ENCODE peak calls at places on chromosomes 6 and 20, in nine cellular contexts. One of them, this sample, is unnamed.

GRCh38 chr6:157380458-157380778 is 572 bp upstream of the ZDHHC14 start:
- DNase-seq in HL-60: no peak
- DNase-seq in A673: no peak
- DNase-seq in psoas muscle: no peak
- DNase-seq in esophagus squamous epithelium: no peak
- DNase-seq in osteoblast: no peak
- DNase-seq in mammary epithelial cell: no peak
- DNase-seq in right cardiac atrium: no peak
- DNase-seq in spleen: no peak
- DNase-seq in this sample: no peak

GRCh38 chr6:30260036-30260504 is 46.9 kb upstream of the TRIM26 start:
- DNase-seq in A673: no peak
- DNase-seq in HL-60: no peak
- DNase-seq in mammary epithelial cell: no peak
- DNase-seq in osteoblast: peak; percentile 18
- DNase-seq in psoas muscle: no peak
- DNase-seq in spleen: peak; percentile 76
- DNase-seq in esophagus squamous epithelium: no peak
- DNase-seq in right cardiac atrium: peak; percentile 60
- DNase-seq in this sample: peak; percentile 26

GRCh38 chr6:28710466-28711191 is 184.9 kb downstream of the GPX5 start:
- DNase-seq in psoas muscle: no peak
- DNase-seq in spleen: no peak
- DNase-seq in right cardiac atrium: no peak
- DNase-seq in HL-60: no peak
- DNase-seq in mammary epithelial cell: peak; percentile 67
- DNase-seq in A673: peak; percentile 80
- DNase-seq in osteoblast: peak; percentile 84
- DNase-seq in esophagus squamous epithelium: no peak
- DNase-seq in this sample: no peak

GRCh38 chr6:61833176-61833716 is 452.8 kb downstream of the KHDRBS2 start:
- DNase-seq in esophagus squamous epithelium: no peak
- DNase-seq in A673: no peak
- DNase-seq in HL-60: no peak
- DNase-seq in osteoblast: no peak
- DNase-seq in mammary epithelial cell: no peak
- DNase-seq in right cardiac atrium: no peak
- DNase-seq in psoas muscle: no peak
- DNase-seq in spleen: no peak
- DNase-seq in this sample: no peak

GRCh38 chr6:35310265-35310831 is 12.7 kb downstream of the DEF6 start:
- DNase-seq in A673: no peak
- DNase-seq in esophagus squamous epithelium: no peak
- DNase-seq in right cardiac atrium: no peak
- DNase-seq in mammary epithelial cell: no peak
- DNase-seq in osteoblast: peak; percentile 32
- DNase-seq in spleen: peak; percentile 72
- DNase-seq in HL-60: no peak
- DNase-seq in psoas muscle: no peak
- DNase-seq in this sample: no peak

GRCh38 chr6:138765896-138766487 is 7.6 kb upstream of the CCDC28A start:
- DNase-seq in psoas muscle: no peak
- DNase-seq in esophagus squamous epithelium: no peak
- DNase-seq in spleen: no peak
- DNase-seq in HL-60: peak; percentile 10
- DNase-seq in right cardiac atrium: no peak
- DNase-seq in mammary epithelial cell: peak; percentile 20
- DNase-seq in osteoblast: peak; percentile 14
- DNase-seq in A673: peak; percentile 61
- DNase-seq in this sample: no peak

GRCh38 chr6:87700729-87701675 is 1.0 kb downstream of the AKIRIN2 start:
- DNase-seq in esophagus squamous epithelium: no peak
- DNase-seq in A673: peak; percentile 62
- DNase-seq in mammary epithelial cell: peak; percentile 79
- DNase-seq in osteoblast: no peak
- DNase-seq in psoas muscle: peak; percentile 58
- DNase-seq in right cardiac atrium: peak; percentile 70
- DNase-seq in HL-60: peak; percentile 61
- DNase-seq in spleen: peak; percentile 92
- DNase-seq in this sample: no peak

GRCh38 chr20:37914672-37915433 is 11.9 kb downstream of the VSTM2L start:
- DNase-seq in esophagus squamous epithelium: no peak
- DNase-seq in spleen: no peak
- DNase-seq in osteoblast: no peak
- DNase-seq in HL-60: no peak
- DNase-seq in psoas muscle: no peak
- DNase-seq in A673: peak; percentile 95
- DNase-seq in mammary epithelial cell: no peak
- DNase-seq in right cardiac atrium: peak; percentile 68
- DNase-seq in this sample: no peak

GRCh38 chr6:163324928-163325784 is 89.4 kb upstream of the QKI start:
- DNase-seq in A673: no peak
- DNase-seq in mammary epithelial cell: no peak
- DNase-seq in spleen: no peak
- DNase-seq in HL-60: no peak
- DNase-seq in right cardiac atrium: peak; percentile 83
- DNase-seq in psoas muscle: no peak
- DNase-seq in esophagus squamous epithelium: no peak
- DNase-seq in osteoblast: peak; percentile 92
- DNase-seq in this sample: peak; percentile 62

GRCh38 chr6:36798852-36799251 is 40.4 kb downstream of the CPNE5 start:
- DNase-seq in HL-60: no peak
- DNase-seq in psoas muscle: no peak
- DNase-seq in spleen: no peak
- DNase-seq in mammary epithelial cell: no peak
- DNase-seq in osteoblast: no peak
- DNase-seq in esophagus squamous epithelium: no peak
- DNase-seq in right cardiac atrium: peak; percentile 16
- DNase-seq in A673: no peak
- DNase-seq in this sample: no peak

GRCh38 chr6:96532399-96532798 is 10.8 kb downstream of the UFL1 start:
- DNase-seq in mammary epithelial cell: no peak
- DNase-seq in psoas muscle: no peak
- DNase-seq in osteoblast: no peak
- DNase-seq in right cardiac atrium: no peak
- DNase-seq in A673: peak; percentile 59
- DNase-seq in HL-60: no peak
- DNase-seq in esophagus squamous epithelium: no peak
- DNase-seq in spleen: no peak
- DNase-seq in this sample: no peak
- H3K4me3 ChIP-seq in mammary epithelial cell: no peak overlapping the region
- H3K4me3 ChIP-seq in psoas muscle: no peak overlapping the region
- H3K4me3 ChIP-seq in osteoblast: no peak overlapping the region
- H3K4me3 ChIP-seq in right cardiac atrium: no peak overlapping the region
- H3K4me3 ChIP-seq in A673: no peak overlapping the region
- H3K4me3 ChIP-seq in HL-60: no peak overlapping the region
- H3K4me3 ChIP-seq in esophagus squamous epithelium: no peak overlapping the region
- H3K4me3 ChIP-seq in spleen: no peak overlapping the region
- H3K4me3 ChIP-seq in this sample: no peak overlapping the region

GRCh38 chr20:34042286-34042685 is 48.6 kb downstream of the RALY start:
- DNase-seq in osteoblast: no peak
- DNase-seq in spleen: no peak
- DNase-seq in mammary epithelial cell: no peak
- DNase-seq in HL-60: no peak
- DNase-seq in A673: no peak
- DNase-seq in psoas muscle: no peak
- DNase-seq in right cardiac atrium: no peak
- DNase-seq in esophagus squamous epithelium: no peak
- DNase-seq in this sample: no peak
- H3K27me3 ChIP-seq in osteoblast: no peaks in the 10 kb centered on the region
- H3K27me3 ChIP-seq in spleen: no peaks in the 10 kb centered on the region
- H3K27me3 ChIP-seq in mammary epithelial cell: no peaks in the 10 kb centered on the region
- H3K27me3 ChIP-seq in HL-60: no peaks in the 10 kb centered on the region
- H3K27me3 ChIP-seq in A673: no peaks in the 10 kb centered on the region
- H3K27me3 ChIP-seq in psoas muscle: no peaks in the 10 kb centered on the region
- H3K27me3 ChIP-seq in right cardiac atrium: no peaks in the 10 kb centered on the region
- H3K27me3 ChIP-seq in esophagus squamous epithelium: no peaks in the 10 kb centered on the region
- H3K27me3 ChIP-seq in this sample: no peaks in the 10 kb centered on the region

GRCh38 chr6:20464041-20464440 is 62.4 kb downstream of the E2F3 start:
- DNase-seq in HL-60: no peak
- DNase-seq in esophagus squamous epithelium: no peak
- DNase-seq in spleen: no peak
- DNase-seq in A673: no peak
- DNase-seq in osteoblast: no peak
- DNase-seq in mammary epithelial cell: no peak
- DNase-seq in psoas muscle: no peak
- DNase-seq in right cardiac atrium: no peak
- DNase-seq in this sample: no peak

GRCh38 chr6:20467437-20467836 is 65.8 kb downstream of the E2F3 start:
- DNase-seq in spleen: no peak
- DNase-seq in A673: no peak
- DNase-seq in psoas muscle: no peak
- DNase-seq in right cardiac atrium: no peak
- DNase-seq in osteoblast: no peak
- DNase-seq in mammary epithelial cell: no peak
- DNase-seq in esophagus squamous epithelium: no peak
- DNase-seq in HL-60: no peak
- DNase-seq in this sample: no peak

GRCh38 chr6:20472748-20473147 is 61.5 kb upstream of the CDKAL1 start:
- DNase-seq in HL-60: no peak
- DNase-seq in osteoblast: no peak
- DNase-seq in spleen: no peak
- DNase-seq in psoas muscle: no peak
- DNase-seq in right cardiac atrium: no peak
- DNase-seq in mammary epithelial cell: no peak
- DNase-seq in esophagus squamous epithelium: no peak
- DNase-seq in A673: no peak
- DNase-seq in this sample: no peak

GRCh38 chr6:20464847-20465246 is 63.2 kb downstream of the E2F3 start:
- DNase-seq in mammary epithelial cell: no peak
- DNase-seq in spleen: no peak
- DNase-seq in right cardiac atrium: no peak
- DNase-seq in A673: no peak
- DNase-seq in esophagus squamous epithelium: no peak
- DNase-seq in psoas muscle: no peak
- DNase-seq in osteoblast: no peak
- DNase-seq in HL-60: no peak
- DNase-seq in this sample: no peak

GRCh38 chr6:20468179-20468578 is 66.1 kb upstream of the CDKAL1 start:
- DNase-seq in mammary epithelial cell: no peak
- DNase-seq in A673: no peak
- DNase-seq in spleen: no peak
- DNase-seq in right cardiac atrium: no peak
- DNase-seq in esophagus squamous epithelium: no peak
- DNase-seq in psoas muscle: no peak
- DNase-seq in osteoblast: no peak
- DNase-seq in HL-60: no peak
- DNase-seq in this sample: no peak
- H3K4me3 ChIP-seq in mammary epithelial cell: no peak overlapping the region
- H3K4me3 ChIP-seq in A673: no peak overlapping the region
- H3K4me3 ChIP-seq in spleen: no peak overlapping the region
- H3K4me3 ChIP-seq in right cardiac atrium: no peak overlapping the region
- H3K4me3 ChIP-seq in esophagus squamous epithelium: no peak overlapping the region
- H3K4me3 ChIP-seq in psoas muscle: no peak overlapping the region
- H3K4me3 ChIP-seq in osteoblast: no peak overlapping the region
- H3K4me3 ChIP-seq in HL-60: no peak overlapping the region
- H3K4me3 ChIP-seq in this sample: no peak overlapping the region

GRCh38 chr20:63253438-63254236 is 626 bp downstream of the NKAIN4 start:
- DNase-seq in mammary epithelial cell: no peak
- DNase-seq in A673: no peak
- DNase-seq in right cardiac atrium: no peak
- DNase-seq in psoas muscle: no peak
- DNase-seq in esophagus squamous epithelium: no peak
- DNase-seq in osteoblast: no peak
- DNase-seq in spleen: no peak
- DNase-seq in HL-60: no peak
- DNase-seq in this sample: no peak

GRCh38 chr20:63254536-63255384 is 497 bp upstream of the NKAIN4 start:
- DNase-seq in osteoblast: no peak
- DNase-seq in right cardiac atrium: no peak
- DNase-seq in spleen: no peak
- DNase-seq in HL-60: no peak
- DNase-seq in mammary epithelial cell: no peak
- DNase-seq in psoas muscle: no peak
- DNase-seq in A673: no peak
- DNase-seq in esophagus squamous epithelium: no peak
- DNase-seq in this sample: no peak

GRCh38 chr20:63253065-63253437 is 1.2 kb downstream of the NKAIN4 start:
- DNase-seq in right cardiac atrium: no peak
- DNase-seq in osteoblast: no peak
- DNase-seq in spleen: no peak
- DNase-seq in esophagus squamous epithelium: no peak
- DNase-seq in A673: no peak
- DNase-seq in HL-60: no peak
- DNase-seq in mammary epithelial cell: no peak
- DNase-seq in psoas muscle: no peak
- DNase-seq in this sample: no peak

GRCh38 chr20:63252157-63252780 is 2.0 kb downstream of the NKAIN4 start:
- DNase-seq in osteoblast: no peak
- DNase-seq in right cardiac atrium: no peak
- DNase-seq in A673: no peak
- DNase-seq in HL-60: no peak
- DNase-seq in esophagus squamous epithelium: no peak
- DNase-seq in psoas muscle: no peak
- DNase-seq in spleen: no peak
- DNase-seq in mammary epithelial cell: no peak
- DNase-seq in this sample: no peak

DNA sequence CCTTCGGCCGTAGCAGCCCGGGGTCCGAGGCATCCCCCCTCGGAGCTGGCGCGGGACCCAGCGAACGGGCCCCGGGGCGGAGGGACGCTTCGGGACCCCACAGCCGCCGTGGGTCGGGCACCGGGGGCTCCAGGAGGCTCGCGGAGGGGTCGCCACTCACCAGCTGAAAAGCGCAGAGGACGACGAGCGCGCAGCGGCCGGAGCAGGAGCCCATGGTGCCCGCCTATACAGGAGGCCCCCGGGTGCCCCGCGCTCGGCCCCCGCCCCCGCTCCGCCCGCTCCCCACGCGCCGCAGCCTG is at the start of gene NKAIN4:
- DNase-seq in A673: no peak
- DNase-seq in psoas muscle: no peak
- DNase-seq in right cardiac atrium: no peak
- DNase-seq in mammary epithelial cell: no peak
- DNase-seq in esophagus squamous epithelium: no peak
- DNase-seq in osteoblast: no peak
- DNase-seq in HL-60: no peak
- DNase-seq in spleen: no peak
- DNase-seq in this sample: no peak
- H3K27me3 ChIP-seq in A673: peaks cover 61% of the 10 kb centered on the region
- H3K27me3 ChIP-seq in psoas muscle: peaks cover 70% of the 10 kb centered on the region
- H3K27me3 ChIP-seq in right cardiac atrium: no peaks in the 10 kb centered on the region
- H3K27me3 ChIP-seq in mammary epithelial cell: peaks cover 9% of the 10 kb centered on the region
- H3K27me3 ChIP-seq in esophagus squamous epithelium: peaks cover 6% of the 10 kb centered on the region
- H3K27me3 ChIP-seq in osteoblast: peaks cover 51% of the 10 kb centered on the region
- H3K27me3 ChIP-seq in HL-60: peaks cover 51% of the 10 kb centered on the region
- H3K27me3 ChIP-seq in spleen: peaks cover 45% of the 10 kb centered on the region
- H3K27me3 ChIP-seq in this sample: peaks cover 28% of the 10 kb centered on the region